ENCODE peak calls at places on chromosomes 2 and 18, in six cellular contexts. W, T, H, B, M and R are unnamed samples.

GRCh38 chr2:69960821-69961220 is 610 bp downstream of the ASPRV1 start:
- DNase-seq in W (no peak), T (no peak), H (no peak), B (no peak), M (no peak), R (no peak)

GRCh38 chr18:63162271-63163014 is 157.1 kb downstream of the BCL2 start:
- DNase-seq in W (no peak), T (no peak), H (no peak), B (no peak), M (no peak), R (no peak)

GRCh38 chr2:2823061-2823753 is 492.1 kb upstream of the MYT1L start:
- DNase-seq in W (no peak), T (no peak), H (no peak), B (no peak), M (no peak), R (no peak)

GRCh38 chr2:99861376-99861760 is 281.0 kb downstream of the AFF3 start:
- DNase-seq in W (no peak), T (no peak), H (no peak), B (no peak), M (peak; percentile 15), R (no peak)

GRCh38 chr2:163665817-163666216 is 70.0 kb downstream of the FIGN start:
- DNase-seq in W (no peak), T (no peak), H (no peak), B (peak; percentile 30), M (peak; percentile 12), R (no peak)

GRCh38 chr2:222783592-222783991 is 77.2 kb upstream of the ACSL3 start:
- DNase-seq in W (no peak), T (no peak), H (no peak), B (no peak), M (no peak), R (no peak)

GRCh38 chr2:64049633-64050220 is 30.5 kb upstream of the VPS54 start:
- DNase-seq in W (peak; percentile 65), T (peak; percentile 36), H (peak; percentile 63), B (peak; percentile 47), M (peak; percentile 64), R (peak; percentile 60)

GRCh38 chr2:25368650-25369049 is 26.9 kb upstream of the DNMT3A start:
- DNase-seq in W (no peak), T (no peak), H (no peak), B (no peak), M (no peak), R (peak; percentile 42)

GRCh38 chr2:64888591-64889309 is 100.4 kb upstream of the SLC1A4 start:
- DNase-seq in W (no peak), T (no peak), H (no peak), B (peak; percentile 83), M (peak; percentile 71), R (no peak)

GRCh38 chr2:196459539-196459938 is 180.0 kb upstream of the CCDC150 start:
- DNase-seq in W (no peak), T (no peak), H (no peak), B (no peak), M (peak; percentile 83), R (no peak)

GRCh38 chr2:120879401-120880295 is 144.0 kb downstream of the GLI2 start:
- DNase-seq in W (no peak), T (no peak), H (no peak), B (no peak), M (no peak), R (no peak)

GRCh38 chr2:148906136-148906535 is 31.1 kb downstream of the KIF5C start:
- DNase-seq in W (no peak), T (no peak), H (no peak), B (no peak), M (peak; percentile 36), R (no peak)

GRCh38 chr2:119253114-119253702 is 29.6 kb downstream of the STEAP3 start:
- DNase-seq in W (no peak), T (no peak), H (no peak), B (no peak), M (no peak), R (no peak)

GRCh38 chr18:46563317-46563716 is 93.7 kb downstream of the LOXHD1 start:
- DNase-seq in W (no peak), T (no peak), H (no peak), B (no peak), M (no peak), R (no peak)

GRCh38 chr2:196234672-196235071 is 63.3 kb upstream of the STK17B start:
- DNase-seq in W (peak; percentile 33), T (no peak), H (no peak), B (no peak), M (peak; percentile 80), R (no peak)

GRCh38 chr2:54895735-54896134 is 154.5 kb downstream of the RTN4 start:
- DNase-seq in W (no peak), T (no peak), H (no peak), B (no peak), M (no peak), R (no peak)

GRCh38 chr2:61962095-61962984 is 56.9 kb downstream of the COMMD1 start:
- DNase-seq in W (no peak), T (no peak), H (no peak), B (no peak), M (no peak), R (no peak)

GRCh38 chr18:7666195-7666776 is 99.2 kb downstream of the PTPRM start:
- DNase-seq in W (no peak), T (no peak), H (no peak), B (peak; percentile 4), M (no peak), R (no peak)

GRCh38 chr2:45067859-45068642 is 58.8 kb upstream of the SIX2 start:
- DNase-seq in W (no peak), T (no peak), H (no peak), B (no peak), M (no peak), R (no peak)

GRCh38 chr2:23622966-23623665 is 238.1 kb downstream of the KLHL29 start:
- DNase-seq in W (no peak), T (no peak), H (no peak), B (no peak), M (no peak), R (no peak)

GRCh38 chr2:151973901-151974199 is 125.0 kb downstream of the CACNB4 start:
- DNase-seq in W (no peak), T (peak; percentile 18), H (no peak), B (no peak), M (peak; percentile 51), R (peak; percentile 46)

GRCh38 chr2:153487993-153488562 is 9.5 kb upstream of the RPRM start:
- DNase-seq in W (no peak), T (no peak), H (no peak), B (no peak), M (no peak), R (no peak)

GRCh38 chr2:232351686-232352510 is 26.7 kb upstream of the ALPP start:
- DNase-seq in W (no peak), T (no peak), H (no peak), B (no peak), M (no peak), R (no peak)

GRCh38 chr18:78681396-78681795 is 298.2 kb upstream of the SALL3 start:
- DNase-seq in W (no peak), T (no peak), H (no peak), B (no peak), M (no peak), R (no peak)

GRCh38 chr2:19649107-19649506 is 252.7 kb downstream of the TTC32 start:
- DNase-seq in W (no peak), T (no peak), H (no peak), B (no peak), M (peak; percentile 18), R (no peak)

GRCh38 chr2:188897096-188897495 is 77.1 kb upstream of the COL3A1 start:
- DNase-seq in W (no peak), T (no peak), H (no peak), B (no peak), M (no peak), R (no peak)

GRCh38 chr2:137208361-137208973 is 443.1 kb downstream of the THSD7B start:
- DNase-seq in W (no peak), T (no peak), H (no peak), B (no peak), M (no peak), R (no peak)